ENCODE peak calls at places on chromosomes 3 and 15, in eight cellular contexts. One of them, this sample, is unnamed.

GRCh38 chr3:174330303-174330702 is 528.8 kb upstream of the NAALADL2 start:
- DNase-seq in transverse colon: no peak
- DNase-seq in heart right ventricle: no peak
- DNase-seq in CD8-positive, alpha-beta T cell: no peak
- DNase-seq in neuronal stem cell: no peak
- DNase-seq in ovary: no peak
- DNase-seq in trophoblast cell: peak; percentile 50
- DNase-seq in left ventricle myocardium inferior: no peak
- DNase-seq in this sample: no peak

GRCh38 chr3:176693416-176693815 is 503.9 kb downstream of the TBL1XR1 start:
- DNase-seq in heart right ventricle: no peak
- DNase-seq in left ventricle myocardium inferior: no peak
- DNase-seq in trophoblast cell: no peak
- DNase-seq in CD8-positive, alpha-beta T cell: no peak
- DNase-seq in ovary: no peak
- DNase-seq in neuronal stem cell: no peak
- DNase-seq in transverse colon: no peak
- DNase-seq in this sample: no peak

GRCh38 chr15:90603893-90604292 is 74.2 kb downstream of the CRTC3 start:
- DNase-seq in left ventricle myocardium inferior: peak; percentile 51
- DNase-seq in transverse colon: peak; percentile 53
- DNase-seq in CD8-positive, alpha-beta T cell: peak; percentile 41
- DNase-seq in heart right ventricle: peak; percentile 49
- DNase-seq in neuronal stem cell: no peak
- DNase-seq in trophoblast cell: no peak
- DNase-seq in ovary: no peak
- DNase-seq in this sample: peak; percentile 69

GRCh38 chr15:81107889-81108288 is 26.2 kb upstream of the CFAP161 start:
- DNase-seq in transverse colon: no peak
- DNase-seq in left ventricle myocardium inferior: no peak
- DNase-seq in ovary: no peak
- DNase-seq in neuronal stem cell: no peak
- DNase-seq in CD8-positive, alpha-beta T cell: no peak
- DNase-seq in trophoblast cell: no peak
- DNase-seq in heart right ventricle: no peak
- DNase-seq in this sample: no peak

GRCh38 chr15:82656641-82657266 is 9.6 kb upstream of the CPEB1 start:
- DNase-seq in left ventricle myocardium inferior: no peak
- DNase-seq in ovary: no peak
- DNase-seq in heart right ventricle: no peak
- DNase-seq in CD8-positive, alpha-beta T cell: no peak
- DNase-seq in transverse colon: no peak
- DNase-seq in trophoblast cell: no peak
- DNase-seq in neuronal stem cell: no peak
- DNase-seq in this sample: no peak

GRCh38 chr15:74134387-74135027 is 4.1 kb downstream of the ISLR2 start:
- DNase-seq in heart right ventricle: peak; percentile 66
- DNase-seq in neuronal stem cell: peak; percentile 61
- DNase-seq in ovary: no peak
- DNase-seq in CD8-positive, alpha-beta T cell: no peak
- DNase-seq in left ventricle myocardium inferior: no peak
- DNase-seq in trophoblast cell: peak; percentile 9
- DNase-seq in transverse colon: peak; percentile 38
- DNase-seq in this sample: no peak

GRCh38 chr3:65490132-65490531 is 548.6 kb downstream of the MAGI1 start:
- DNase-seq in ovary: no peak
- DNase-seq in left ventricle myocardium inferior: no peak
- DNase-seq in trophoblast cell: no peak
- DNase-seq in CD8-positive, alpha-beta T cell: no peak
- DNase-seq in transverse colon: no peak
- DNase-seq in heart right ventricle: no peak
- DNase-seq in neuronal stem cell: no peak
- DNase-seq in this sample: no peak

GRCh38 chr3:14285526-14285925 is 106.9 kb downstream of the LSM3 start:
- DNase-seq in neuronal stem cell: no peak
- DNase-seq in heart right ventricle: no peak
- DNase-seq in CD8-positive, alpha-beta T cell: no peak
- DNase-seq in left ventricle myocardium inferior: no peak
- DNase-seq in trophoblast cell: no peak
- DNase-seq in ovary: no peak
- DNase-seq in transverse colon: no peak
- DNase-seq in this sample: no peak

GRCh38 chr3:8457039-8457438 is 44.6 kb upstream of the LMCD1 start:
- DNase-seq in neuronal stem cell: no peak
- DNase-seq in left ventricle myocardium inferior: no peak
- DNase-seq in CD8-positive, alpha-beta T cell: no peak
- DNase-seq in heart right ventricle: no peak
- DNase-seq in trophoblast cell: no peak
- DNase-seq in transverse colon: no peak
- DNase-seq in ovary: no peak
- DNase-seq in this sample: no peak

GRCh38 chr15:84946772-84947489 is 34.7 kb upstream of the PDE8A start:
- DNase-seq in heart right ventricle: peak; percentile 52
- DNase-seq in left ventricle myocardium inferior: peak; percentile 48
- DNase-seq in ovary: no peak
- DNase-seq in trophoblast cell: no peak
- DNase-seq in transverse colon: no peak
- DNase-seq in neuronal stem cell: no peak
- DNase-seq in CD8-positive, alpha-beta T cell: no peak
- DNase-seq in this sample: no peak

GRCh38 chr3:16866447-16867025 is 18.2 kb upstream of the PLCL2 start:
- DNase-seq in trophoblast cell: no peak
- DNase-seq in CD8-positive, alpha-beta T cell: no peak
- DNase-seq in transverse colon: no peak
- DNase-seq in ovary: no peak
- DNase-seq in neuronal stem cell: no peak
- DNase-seq in heart right ventricle: no peak
- DNase-seq in left ventricle myocardium inferior: no peak
- DNase-seq in this sample: no peak

GRCh38 chr15:40536501-40536900 is 28.3 kb downstream of the CCDC32 start:
- DNase-seq in CD8-positive, alpha-beta T cell: no peak
- DNase-seq in neuronal stem cell: no peak
- DNase-seq in ovary: peak; percentile 44
- DNase-seq in heart right ventricle: no peak
- DNase-seq in left ventricle myocardium inferior: no peak
- DNase-seq in trophoblast cell: no peak
- DNase-seq in transverse colon: no peak
- DNase-seq in this sample: no peak

GRCh38 chr3:45984331-45985312 is 11.0 kb downstream of the FYCO1 start:
- DNase-seq in left ventricle myocardium inferior: peak; percentile 48
- DNase-seq in heart right ventricle: no peak
- DNase-seq in neuronal stem cell: no peak
- DNase-seq in CD8-positive, alpha-beta T cell: no peak
- DNase-seq in ovary: no peak
- DNase-seq in trophoblast cell: no peak
- DNase-seq in transverse colon: no peak
- DNase-seq in this sample: no peak

GRCh38 chr3:69236808-69237707 is 114.7 kb upstream of the LMOD3 start:
- DNase-seq in left ventricle myocardium inferior: no peak
- DNase-seq in neuronal stem cell: no peak
- DNase-seq in trophoblast cell: no peak
- DNase-seq in ovary: no peak
- DNase-seq in transverse colon: peak; percentile 32
- DNase-seq in heart right ventricle: peak; percentile 20
- DNase-seq in CD8-positive, alpha-beta T cell: no peak
- DNase-seq in this sample: no peak

GRCh38 chr15:61518191-61518950 is 289.3 kb upstream of the RORA start:
- DNase-seq in heart right ventricle: no peak
- DNase-seq in ovary: no peak
- DNase-seq in left ventricle myocardium inferior: no peak
- DNase-seq in trophoblast cell: peak; percentile 21
- DNase-seq in neuronal stem cell: no peak
- DNase-seq in transverse colon: no peak
- DNase-seq in CD8-positive, alpha-beta T cell: no peak
- DNase-seq in this sample: no peak

GRCh38 chr15:58506787-58507671 is 75.2 kb downstream of the LIPC start:
- DNase-seq in CD8-positive, alpha-beta T cell: no peak
- DNase-seq in left ventricle myocardium inferior: no peak
- DNase-seq in heart right ventricle: no peak
- DNase-seq in trophoblast cell: no peak
- DNase-seq in ovary: no peak
- DNase-seq in neuronal stem cell: no peak
- DNase-seq in transverse colon: no peak
- DNase-seq in this sample: no peak

GRCh38 chr3:195025056-195025880 is 245.7 kb downstream of the XXYLT1 start:
- DNase-seq in trophoblast cell: no peak
- DNase-seq in heart right ventricle: no peak
- DNase-seq in CD8-positive, alpha-beta T cell: no peak
- DNase-seq in transverse colon: no peak
- DNase-seq in left ventricle myocardium inferior: no peak
- DNase-seq in ovary: no peak
- DNase-seq in neuronal stem cell: no peak
- DNase-seq in this sample: no peak

GRCh38 chr3:111667621-111668239 is 72.6 kb upstream of the ZBED2 start:
- DNase-seq in trophoblast cell: no peak
- DNase-seq in left ventricle myocardium inferior: peak; percentile 19
- DNase-seq in CD8-positive, alpha-beta T cell: peak; percentile 46
- DNase-seq in heart right ventricle: no peak
- DNase-seq in transverse colon: peak; percentile 41
- DNase-seq in neuronal stem cell: no peak
- DNase-seq in ovary: no peak
- DNase-seq in this sample: peak; percentile 65

GRCh38 chr15:64635486-64635815 is 139.9 kb downstream of the RBPMS2 start:
- DNase-seq in left ventricle myocardium inferior: no peak
- DNase-seq in trophoblast cell: no peak
- DNase-seq in ovary: peak; percentile 65
- DNase-seq in heart right ventricle: no peak
- DNase-seq in transverse colon: no peak
- DNase-seq in neuronal stem cell: peak; percentile 6
- DNase-seq in CD8-positive, alpha-beta T cell: no peak
- DNase-seq in this sample: no peak

GRCh38 chr3:177885063-177885462 is 651.2 kb upstream of the KCNMB2 start:
- DNase-seq in CD8-positive, alpha-beta T cell: no peak
- DNase-seq in left ventricle myocardium inferior: no peak
- DNase-seq in heart right ventricle: no peak
- DNase-seq in transverse colon: no peak
- DNase-seq in ovary: no peak
- DNase-seq in trophoblast cell: no peak
- DNase-seq in neuronal stem cell: no peak
- DNase-seq in this sample: no peak

GRCh38 chr3:194632211-194632982 is 822 bp downstream of the TMEM44 start:
- DNase-seq in ovary: peak; percentile 30
- DNase-seq in transverse colon: peak; percentile 73
- DNase-seq in left ventricle myocardium inferior: peak; percentile 49
- DNase-seq in trophoblast cell: no peak
- DNase-seq in CD8-positive, alpha-beta T cell: no peak
- DNase-seq in heart right ventricle: peak; percentile 51
- DNase-seq in neuronal stem cell: no peak
- DNase-seq in this sample: peak; percentile 61

GRCh38 chr3:184874709-184875644 is 63.0 kb downstream of the VPS8 start:
- DNase-seq in transverse colon: peak; percentile 11
- DNase-seq in trophoblast cell: peak; percentile 38
- DNase-seq in CD8-positive, alpha-beta T cell: no peak
- DNase-seq in ovary: no peak
- DNase-seq in left ventricle myocardium inferior: no peak
- DNase-seq in neuronal stem cell: peak; percentile 21
- DNase-seq in heart right ventricle: no peak
- DNase-seq in this sample: no peak

GRCh38 chr3:186883686-186884058 is 41.2 kb downstream of the ADIPOQ start:
- DNase-seq in left ventricle myocardium inferior: no peak
- DNase-seq in neuronal stem cell: no peak
- DNase-seq in CD8-positive, alpha-beta T cell: no peak
- DNase-seq in heart right ventricle: no peak
- DNase-seq in transverse colon: no peak
- DNase-seq in trophoblast cell: no peak
- DNase-seq in ovary: no peak
- DNase-seq in this sample: no peak

DNA sequence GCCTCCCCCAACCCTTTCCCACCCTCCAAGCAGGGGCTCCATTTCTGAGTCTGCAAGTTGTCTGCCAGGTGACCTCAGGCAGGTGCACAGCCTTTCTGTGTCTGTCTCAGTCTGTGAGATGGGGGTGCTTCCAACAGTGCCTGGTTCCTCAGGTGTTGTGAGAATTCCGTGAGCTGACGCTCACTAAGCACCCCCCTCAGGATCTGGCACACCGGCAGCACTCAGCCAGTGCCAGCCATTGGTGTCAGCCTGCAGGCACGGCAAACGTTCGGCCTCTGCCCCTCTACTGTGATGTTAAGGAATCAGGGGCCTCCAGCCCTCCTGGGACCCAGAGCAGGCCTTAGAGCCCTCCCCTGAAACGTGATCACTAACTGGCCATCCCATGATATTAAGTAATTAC is 2.4 kb downstream of the KLF15 start:
- DNase-seq in CD8-positive, alpha-beta T cell: no peak
- DNase-seq in transverse colon: no peak
- DNase-seq in left ventricle myocardium inferior: no peak
- DNase-seq in ovary: peak; percentile 28
- DNase-seq in neuronal stem cell: no peak
- DNase-seq in heart right ventricle: no peak
- DNase-seq in trophoblast cell: no peak
- DNase-seq in this sample: peak; percentile 48
- H3K4me1 ChIP-seq in CD8-positive, alpha-beta T cell: peaks cover 14% of the 10 kb centered on the region
- H3K4me1 ChIP-seq in transverse colon: no peaks in the 10 kb centered on the region
- H3K4me1 ChIP-seq in left ventricle myocardium inferior: peaks cover 84% of the 10 kb centered on the region
- H3K4me1 ChIP-seq in ovary: peaks cover 30% of the 10 kb centered on the region
- H3K4me1 ChIP-seq in neuronal stem cell: peaks cover 13% of the 10 kb centered on the region
- H3K4me1 ChIP-seq in heart right ventricle: peaks cover 40% of the 10 kb centered on the region
- H3K4me1 ChIP-seq in trophoblast cell: peaks cover 7% of the 10 kb centered on the region
- H3K4me1 ChIP-seq in this sample: peaks cover 70% of the 10 kb centered on the region

DNA sequence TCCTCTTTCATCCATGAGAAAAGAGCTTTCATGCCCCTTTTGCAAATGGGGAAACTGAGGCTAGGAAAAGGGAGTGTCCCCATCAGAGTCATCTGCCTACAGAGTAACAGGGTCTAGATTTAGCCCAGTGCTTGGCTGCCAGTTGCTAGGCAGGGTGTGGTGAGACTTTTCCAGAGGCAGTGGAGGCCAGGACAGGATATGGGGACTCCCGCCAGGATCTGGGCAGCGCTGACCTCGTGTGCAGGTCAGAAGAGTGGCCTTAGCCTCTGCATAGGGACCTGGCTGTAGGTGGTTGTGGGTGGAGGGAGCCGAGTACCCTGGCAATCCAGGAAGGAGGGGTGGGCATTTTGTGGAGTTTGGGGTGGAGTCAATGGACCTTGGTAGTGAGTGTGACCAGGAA is 4.2 kb downstream of the PLXNA1 start:
- DNase-seq in ovary: no peak
- DNase-seq in CD8-positive, alpha-beta T cell: no peak
- DNase-seq in heart right ventricle: peak; percentile 16
- DNase-seq in trophoblast cell: no peak
- DNase-seq in transverse colon: no peak
- DNase-seq in left ventricle myocardium inferior: no peak
- DNase-seq in neuronal stem cell: no peak
- DNase-seq in this sample: no peak
- H3K27ac ChIP-seq in ovary: no peak overlapping the region
- H3K27ac ChIP-seq in CD8-positive, alpha-beta T cell: no peak overlapping the region
- H3K27ac ChIP-seq in heart right ventricle: no peak overlapping the region
- H3K27ac ChIP-seq in trophoblast cell: no peak overlapping the region
- H3K27ac ChIP-seq in transverse colon: no peak overlapping the region
- H3K27ac ChIP-seq in left ventricle myocardium inferior: no peak overlapping the region
- H3K27ac ChIP-seq in neuronal stem cell: no peak overlapping the region
- H3K27ac ChIP-seq in this sample: no peak overlapping the region

GRCh38 chr3:181909241-181909640 is 197.5 kb downstream of the SOX2 start:
- DNase-seq in left ventricle myocardium inferior: no peak
- DNase-seq in neuronal stem cell: no peak
- DNase-seq in transverse colon: no peak
- DNase-seq in CD8-positive, alpha-beta T cell: no peak
- DNase-seq in trophoblast cell: no peak
- DNase-seq in heart right ventricle: no peak
- DNase-seq in ovary: no peak
- DNase-seq in this sample: no peak
- H3K4me1 ChIP-seq in left ventricle myocardium inferior: no peaks in the 10 kb centered on the region
- H3K4me1 ChIP-seq in neuronal stem cell: peaks cover 5% of the 10 kb centered on the region
- H3K4me1 ChIP-seq in transverse colon: no peaks in the 10 kb centered on the region
- H3K4me1 ChIP-seq in CD8-positive, alpha-beta T cell: no peaks in the 10 kb centered on the region
- H3K4me1 ChIP-seq in trophoblast cell: no peaks in the 10 kb centered on the region
- H3K4me1 ChIP-seq in heart right ventricle: no peaks in the 10 kb centered on the region
- H3K4me1 ChIP-seq in ovary: no peaks in the 10 kb centered on the region
- H3K4me1 ChIP-seq in this sample: no peaks in the 10 kb centered on the region

GRCh38 chr3:51686056-51686455 is 15.0 kb downstream of the TEX264 start:
- DNase-seq in CD8-positive, alpha-beta T cell: no peak
- DNase-seq in transverse colon: no peak
- DNase-seq in ovary: no peak
- DNase-seq in heart right ventricle: no peak
- DNase-seq in neuronal stem cell: no peak
- DNase-seq in left ventricle myocardium inferior: no peak
- DNase-seq in trophoblast cell: no peak
- DNase-seq in this sample: no peak
- H3K27ac ChIP-seq in CD8-positive, alpha-beta T cell: peak overlapping the region; percentile 47
- H3K27ac ChIP-seq in transverse colon: no peak overlapping the region
- H3K27ac ChIP-seq in ovary: no peak overlapping the region
- H3K27ac ChIP-seq in heart right ventricle: peak overlapping the region; percentile 94
- H3K27ac ChIP-seq in neuronal stem cell: no peak overlapping the region
- H3K27ac ChIP-seq in left ventricle myocardium inferior: peak overlapping the region; percentile 89
- H3K27ac ChIP-seq in trophoblast cell: no peak overlapping the region
- H3K27ac ChIP-seq in this sample: peak overlapping the region; percentile 76

This sample was measured in lower lobe of right lung.